ENCODE peak calls at places on chromosomes 7 and 10, in five cellular contexts. V, B, Y, T and R are unnamed samples.

GRCh38 chr10:109820620-109821405 is 102.5 kb downstream of the XPNPEP1 start:
- DNase-seq in V (no peak), B (no peak), Y (no peak), T (no peak), R (no peak)

GRCh38 chr7:155850730-155851678 is 38.7 kb upstream of the SHH start:
- DNase-seq in V (no peak), B (no peak), Y (no peak), T (no peak), R (no peak)

GRCh38 chr7:137399827-137400823 is 56.6 kb upstream of the PTN start:
- DNase-seq in V (peak), B (no peak), Y (no peak), T (no peak), R (no peak)

GRCh38 chr10:42953684-42954674 is 122.9 kb upstream of the RET start:
- DNase-seq in V (no peak), B (no peak), Y (no peak), T (no peak), R (no peak)

GRCh38 chr10:30228638-30229037 is 120.4 kb downstream of the MTPAP start:
- DNase-seq in V (no peak), B (no peak), Y (no peak), T (no peak), R (no peak)

GRCh38 chr10:35940067-35940989 is 298.2 kb upstream of the FZD8 start:
- DNase-seq in V (no peak), B (no peak), Y (peak), T (no peak), R (no peak)

GRCh38 chr10:58963101-58963534 is 213.3 kb upstream of the PHYHIPL start:
- DNase-seq in V (no peak), B (no peak), Y (peak), T (no peak), R (no peak)

GRCh38 chr10:73814896-73815718 is 3.7 kb upstream of the NDST2 start:
- DNase-seq in V (no peak), B (no peak), Y (peak), T (peak), R (no peak)

GRCh38 chr7:5388273-5388866 is 35.3 kb downstream of the TNRC18 start:
- DNase-seq in V (no peak), B (no peak), Y (no peak), T (no peak), R (no peak)

GRCh38 chr7:130387628-130388403 is 7.5 kb downstream of the CPA1 start:
- DNase-seq in V (no peak), B (no peak), Y (no peak), T (no peak), R (no peak)

GRCh38 chr7:88014581-88014980 is 80.5 kb downstream of the ADAM22 start:
- DNase-seq in V (no peak), B (no peak), Y (no peak), T (no peak), R (no peak)

GRCh38 chr10:99682752-99683151 is 23.4 kb downstream of the ENTPD7 start:
- DNase-seq in V (peak), B (no peak), Y (no peak), T (no peak), R (no peak)

GRCh38 chr10:43078986-43079273 is 2.1 kb downstream of the RET start:
- DNase-seq in V (no peak), B (no peak), Y (peak), T (peak), R (no peak)

GRCh38 chr7:91962419-91962818 is 21.8 kb downstream of the AKAP9 start:
- DNase-seq in V (no peak), B (no peak), Y (no peak), T (no peak), R (no peak)

GRCh38 chr7:22578048-22578770 is 78.2 kb upstream of the STEAP1B start:
- DNase-seq in V (peak), B (no peak), Y (no peak), T (no peak), R (no peak)

GRCh38 chr10:22666287-22667092 is 47.9 kb downstream of the PIP4K2A start:
- DNase-seq in V (no peak), B (no peak), Y (no peak), T (no peak), R (no peak)

GRCh38 chr7:47497367-47498096 is 84.4 kb downstream of the TNS3 start:
- DNase-seq in V (no peak), B (no peak), Y (no peak), T (no peak), R (no peak)

GRCh38 chr7:42886866-42887509 is 24.9 kb downstream of the C7orf25 start:
- DNase-seq in V (peak), B (no peak), Y (no peak), T (no peak), R (no peak)

GRCh38 chr10:114822771-114823463 is 1.3 kb downstream of the FHIP2A start:
- DNase-seq in V (peak), B (no peak), Y (no peak), T (no peak), R (no peak)

GRCh38 chr10:77902159-77902558 is 24.4 kb downstream of the DLG5 start:
- DNase-seq in V (no peak), B (no peak), Y (no peak), T (no peak), R (no peak)

GRCh38 chr10:43863859-43864591 is 215.3 kb upstream of the ZNF32 start:
- DNase-seq in V (peak), B (no peak), Y (no peak), T (no peak), R (no peak)

GRCh38 chr10:112484399-112484798 is 37.4 kb downstream of the VTI1A start:
- DNase-seq in V (no peak), B (no peak), Y (no peak), T (no peak), R (no peak)

GRCh38 chr7:125927556-125927955 is 997.9 kb upstream of the POT1 start:
- DNase-seq in V (no peak), B (no peak), Y (peak), T (no peak), R (no peak)

GRCh38 chr10:97428572-97428981 is 2.6 kb downstream of the PGAM1 start:
- DNase-seq in V (peak), B (no peak), Y (peak), T (no peak), R (no peak)

GRCh38 chr10:99860466-99860865 is 78.0 kb downstream of the ABCC2 start:
- DNase-seq in V (no peak), B (no peak), Y (no peak), T (no peak), R (no peak)

GRCh38 chr7:124062171-124062570 is 29.3 kb upstream of the TMEM229A start:
- DNase-seq in V (no peak), B (no peak), Y (no peak), T (no peak), R (no peak)

GRCh38 chr10:74917481-74918077 is 91.2 kb downstream of the KAT6B start:
- DNase-seq in V (peak), B (no peak), Y (no peak), T (peak), R (no peak)

GRCh38 chr7:12741951-12742575 is 54.6 kb downstream of the ARL4A start:
- DNase-seq in V (peak), B (no peak), Y (no peak), T (no peak), R (no peak)

GRCh38 chr10:124605856-124606812 is 138.0 kb downstream of the FAM53B start:
- DNase-seq in V (no peak), B (no peak), Y (no peak), T (no peak), R (no peak)

GRCh38 chr10:132960071-132960472 is 17.7 kb upstream of the CFAP46 start:
- DNase-seq in V (no peak), B (no peak), Y (no peak), T (no peak), R (no peak)

GRCh38 chr7:50416509-50417299 is 33.4 kb downstream of the FIGNL1 start:
- DNase-seq in V (no peak), B (no peak), Y (no peak), T (no peak), R (no peak)

GRCh38 chr7:135193615-135194081 is 17.7 kb downstream of the WDR91 start:
- DNase-seq in V (peak), B (no peak), Y (no peak), T (no peak), R (peak)

GRCh38 chr10:122997864-122998263 is 10.7 kb downstream of the IKZF5 start:
- DNase-seq in V (no peak), B (no peak), Y (no peak), T (no peak), R (no peak)

GRCh38 chr10:7301039-7301768 is 109.6 kb downstream of the SFMBT2 start:
- DNase-seq in V (no peak), B (no peak), Y (peak), T (peak), R (no peak)

GRCh38 chr10:129658673-129659072 is 191.6 kb downstream of the MGMT start:
- DNase-seq in V (no peak), B (no peak), Y (peak), T (no peak), R (no peak)

GRCh38 chr10:13658864-13659685 is 72.3 kb downstream of the PRPF18 start:
- DNase-seq in V (no peak), B (no peak), Y (no peak), T (no peak), R (no peak)

GRCh38 chr7:79320741-79321473 is 132.6 kb downstream of the MAGI2 start:
- DNase-seq in V (no peak), B (no peak), Y (no peak), T (no peak), R (no peak)
- TF ChIP-seq CTCF in V (no peak), B (no peak), Y (no peak), T (no peak), R (no peak)

GRCh38 chr10:562142-562541 is 127.3 kb downstream of the DIP2C start:
- DNase-seq in V (no peak), B (no peak), Y (no peak), T (no peak), R (no peak)
- H3K4me3 ChIP-seq in V (no peak), B (no peak), Y (no peak), T (no peak), R (no peak)

GRCh38 chr10:17235136-17235535 is 7.1 kb downstream of the VIM start:
- DNase-seq in V (no peak), B (no peak), Y (peak), T (no peak), R (no peak)
- TF ChIP-seq CTCF in V (no peak), B (peak), Y (no peak), T (no peak), R (peak)

GRCh38 chr7:27920281-27920946 is 180.5 kb downstream of the TAX1BP1 start:
- DNase-seq in V (no peak), B (no peak), Y (no peak), T (no peak), R (no peak)

GRCh38 chr7:27922907-27923306 is 182.9 kb downstream of the TAX1BP1 start:
- DNase-seq in V (no peak), B (no peak), Y (no peak), T (no peak), R (no peak)

GRCh38 chr7:27918503-27918902 is 178.5 kb downstream of the TAX1BP1 start:
- DNase-seq in V (no peak), B (no peak), Y (no peak), T (no peak), R (no peak)

GRCh38 chr7:27923308-27923980 is 183.5 kb downstream of the TAX1BP1 start:
- DNase-seq in V (no peak), B (no peak), Y (no peak), T (no peak), R (no peak)

GRCh38 chr7:27921081-27921836 is 181.3 kb downstream of the TAX1BP1 start:
- DNase-seq in V (peak), B (peak), Y (peak), T (peak), R (peak)
- H3K4me3 ChIP-seq in V (no peak), B (no peak), Y (no peak), T (peak), R (no peak)

DNA sequence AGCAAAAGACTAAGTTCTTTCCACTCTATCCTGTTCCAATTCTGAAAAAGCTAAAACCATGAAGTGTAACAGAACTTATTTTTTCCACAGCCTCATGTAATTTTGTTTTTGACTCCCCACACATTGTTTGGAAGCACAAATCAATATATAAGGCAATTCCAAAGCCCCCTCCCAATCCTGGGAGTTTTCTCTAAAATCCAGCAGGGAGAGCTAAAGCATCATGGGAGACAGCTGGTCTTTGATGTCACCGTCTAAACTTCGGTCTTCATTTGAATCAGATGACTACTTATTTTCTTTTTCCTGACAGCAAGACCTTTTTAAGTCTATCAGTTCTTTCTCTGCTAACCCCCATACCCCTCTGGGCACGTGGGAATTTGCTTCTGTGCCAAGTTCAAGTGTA is 33.3 kb upstream of the PON1 start:
- DNase-seq in V (no peak), B (no peak), Y (no peak), T (no peak), R (no peak)
- TF ChIP-seq CTCF in V (peak), B (no peak), Y (peak), T (no peak), R (no peak)

DNA sequence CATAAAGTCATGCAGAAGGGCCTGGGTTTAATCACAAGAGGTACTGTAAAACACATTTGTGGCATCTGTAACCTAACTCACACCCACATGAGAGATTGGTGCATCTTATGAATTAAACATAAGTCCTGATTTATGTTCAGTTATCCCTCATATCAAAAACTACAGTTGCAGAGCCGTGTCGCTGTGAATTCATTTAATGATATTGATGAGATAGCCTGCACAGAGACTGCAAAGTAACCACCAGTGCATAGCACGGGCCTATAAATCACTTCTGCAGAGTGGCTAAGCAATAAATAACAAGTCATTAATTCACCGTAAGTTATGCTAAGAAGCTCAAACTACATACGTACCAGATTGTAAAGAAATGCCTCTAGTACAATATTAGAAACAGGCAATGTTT is 178.1 kb downstream of the RELN start:
- DNase-seq in V (no peak), B (no peak), Y (no peak), T (no peak), R (no peak)
- H3K4me3 ChIP-seq in V (no peak), B (no peak), Y (no peak), T (no peak), R (no peak)

GRCh38 chr10:20858292-20859124 is 38.6 kb downstream of the NEBL start:
- DNase-seq in V (peak), B (peak), Y (no peak), T (no peak), R (peak)
- TF ChIP-seq CTCF in V (peak), B (peak), Y (peak), T (peak), R (peak)

GRCh38 chr7:27080844-27081423 is 14.9 kb downstream of the HOXA1 start:
- DNase-seq in V (peak), B (no peak), Y (no peak), T (no peak), R (no peak)
- H3K4me3 ChIP-seq in V (no peak), B (no peak), Y (no peak), T (no peak), R (no peak)